ENCODE peak calls at places on chromosome 9, in seven cellular contexts. N is uterus, K is HCT116, I is heart left ventricle, E is stomach, M is NB4, J is upper lobe of left lung. O is an unnamed sample.

GRCh38 chr9:87675906-87676515 is 49.9 kb upstream of the CTSL start:
- DNase-seq in N (no peak), M (no peak), I (no peak), K (no peak), J (peak; percentile 62), E (peak; percentile 44), O (peak; percentile 86)

GRCh38 chr9:124284940-124285441 is 27.2 kb downstream of the NEK6 start:
- DNase-seq in E (no peak), J (no peak), K (no peak), N (peak; percentile 47), I (no peak), M (no peak), O (no peak)

GRCh38 chr9:129486496-129487306 is 134.2 kb downstream of the C9orf50 start:
- DNase-seq in E (peak; percentile 79), J (no peak), I (peak; percentile 84), K (no peak), N (peak; percentile 84), M (no peak), O (peak; percentile 64)

GRCh38 chr9:120344230-120344629 is 235.7 kb downstream of the CDK5RAP2 start:
- DNase-seq in I (no peak), K (peak; percentile 47), J (no peak), M (no peak), E (no peak), N (no peak), O (no peak)

GRCh38 chr9:36976371-36977030 is 57.6 kb downstream of the PAX5 start:
- DNase-seq in K (no peak), E (no peak), I (peak; percentile 9), M (no peak), J (no peak), N (no peak), O (no peak)

GRCh38 chr9:129141066-129142041 is 30.1 kb downstream of the PTPA start:
- DNase-seq in M (peak; percentile 88), K (no peak), J (peak; percentile 49), I (no peak), N (peak; percentile 65), E (peak; percentile 70), O (peak; percentile 44)

GRCh38 chr9:87853843-87854242 is 28.8 kb upstream of the SPATA31E1 start:
- DNase-seq in K (no peak), I (no peak), J (no peak), N (no peak), M (no peak), E (no peak), O (no peak)

GRCh38 chr9:68637020-68637419 is 68.0 kb upstream of the PIP5K1B start:
- DNase-seq in N (no peak), K (no peak), J (no peak), I (no peak), M (no peak), E (peak; percentile 30), O (no peak)

GRCh38 chr9:100573655-100574260 is 4.1 kb upstream of the CAVIN4 start:
- DNase-seq in E (no peak), K (no peak), I (no peak), N (no peak), M (no peak), J (no peak), O (no peak)

GRCh38 chr9:110152704-110153374 is 55.1 kb downstream of the C9orf152 start:
- DNase-seq in I (no peak), M (peak; percentile 82), J (no peak), N (no peak), E (no peak), K (peak; percentile 27), O (no peak)

GRCh38 chr9:112844771-112845542 is 45.7 kb downstream of the SLC46A2 start:
- DNase-seq in J (peak; percentile 89), K (peak; percentile 51), M (peak; percentile 77), I (peak; percentile 87), N (peak; percentile 83), E (peak; percentile 84), O (peak; percentile 73)

GRCh38 chr9:112174965-112175795 is at the start of gene SUSD1:
- DNase-seq in K (no peak), J (peak; percentile 91), I (peak; percentile 85), N (peak; percentile 20), M (peak; percentile 78), E (peak; percentile 38), O (peak; percentile 28)

GRCh38 chr9:16058131-16058549 is 505.3 kb downstream of the CCDC171 start:
- DNase-seq in K (no peak), I (no peak), N (no peak), M (peak; percentile 28), J (no peak), E (no peak), O (no peak)

GRCh38 chr9:121268598-121269029 is 652 bp downstream of the GSN start:
- DNase-seq in E (no peak), I (no peak), J (no peak), K (no peak), N (no peak), M (peak; percentile 58), O (no peak)

GRCh38 chr9:38175423-38175822 is 106.4 kb upstream of the SHB start:
- DNase-seq in I (no peak), N (no peak), J (no peak), E (no peak), M (no peak), K (no peak), O (no peak)

GRCh38 chr9:132055756-132056155 is 23.9 kb downstream of the MED27 start:
- DNase-seq in K (no peak), N (no peak), I (no peak), M (no peak), E (no peak), J (no peak), O (no peak)

GRCh38 chr9:108125541-108125940 is 636.0 kb upstream of the KLF4 start:
- DNase-seq in E (no peak), J (no peak), M (peak; percentile 54), I (no peak), N (no peak), K (no peak), O (no peak)

GRCh38 chr9:33133186-33133585 is 34.0 kb downstream of the B4GALT1 start:
- DNase-seq in K (no peak), I (no peak), E (no peak), M (no peak), J (no peak), N (no peak), O (no peak)

GRCh38 chr9:135714242-135715055 is 12.5 kb downstream of the KCNT1 start:
- DNase-seq in E (no peak), M (no peak), I (no peak), K (no peak), J (peak; percentile 84), N (no peak), O (peak; percentile 13)

GRCh38 chr9:133100518-133101355 is 20.3 kb downstream of the RALGDS start:
- DNase-seq in N (no peak), J (no peak), I (no peak), K (no peak), E (no peak), M (no peak), O (no peak)

GRCh38 chr9:79583957-79584654 is 12.3 kb downstream of the TLE4 start:
- DNase-seq in E (no peak), I (peak; percentile 72), M (peak; percentile 90), J (no peak), K (no peak), N (no peak), O (no peak)

GRCh38 chr9:91948423-91949292 is 1.4 kb downstream of the ROR2 start:
- DNase-seq in E (peak; percentile 76), N (peak; percentile 74), I (no peak), K (peak; percentile 65), J (peak; percentile 89), M (peak; percentile 90), O (peak; percentile 79)
- TF ChIP-seq CTCF in E (peak; percentile 36), N (peak; percentile 20), I (no peak), K (peak; percentile 38), J (no peak), M (no peak), O (peak; percentile 41)

GRCh38 chr9:72844440-72844768 is 108.4 kb downstream of the ALDH1A1 start:
- DNase-seq in K (no peak), N (no peak), E (no peak), J (no peak), I (no peak), M (no peak), O (no peak)
- TF ChIP-seq POLR2A in K (no peak), N (no peak), E (no peak), J (no peak), I (no peak), M (no peak), O (no peak)

GRCh38 chr9:106019702-106020101 is 325.4 kb downstream of the TMEM38B start:
- DNase-seq in E (no peak), M (no peak), I (no peak), J (no peak), K (no peak), N (no peak), O (no peak)

GRCh38 chr9:106023455-106023854 is 329.1 kb downstream of the TMEM38B start:
- DNase-seq in K (no peak), J (no peak), M (no peak), E (no peak), I (no peak), N (no peak), O (no peak)

DNA sequence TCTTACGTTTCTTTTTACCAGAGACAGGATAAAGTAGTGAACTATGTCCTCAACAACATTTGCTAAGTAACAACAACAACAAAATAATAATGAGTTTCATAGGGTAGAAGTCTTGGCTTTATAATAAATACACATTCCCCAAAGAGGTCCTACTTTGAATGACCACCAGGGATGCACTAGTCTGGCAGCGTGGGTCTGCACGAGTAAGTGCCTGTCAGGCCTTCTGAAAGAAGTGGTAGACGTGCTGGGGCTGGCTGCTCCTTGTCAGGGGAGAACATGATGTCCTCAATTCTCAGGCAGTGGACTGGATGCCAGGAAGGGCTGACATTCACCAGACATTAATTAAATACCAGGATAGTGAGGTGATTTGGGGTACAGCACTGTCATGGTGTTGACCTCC is 331.1 kb downstream of the TMEM38B start:
- DNase-seq in E (no peak), I (peak; percentile 70), K (no peak), N (no peak), J (no peak), M (peak; percentile 4), O (no peak)
- TF ChIP-seq CTCF in E (no peak), I (no peak), K (peak; percentile 5), N (no peak), J (no peak), M (peak; percentile 3), O (no peak)

GRCh38 chr9:23342296-23342695 is 483.7 kb downstream of the ELAVL2 start:
- DNase-seq in K (no peak), J (no peak), I (no peak), N (no peak), E (no peak), M (no peak), O (no peak)
- TF ChIP-seq POLR2A in K (no peak), J (no peak), I (no peak), N (no peak), E (no peak), M (no peak), O (no peak)

DNA sequence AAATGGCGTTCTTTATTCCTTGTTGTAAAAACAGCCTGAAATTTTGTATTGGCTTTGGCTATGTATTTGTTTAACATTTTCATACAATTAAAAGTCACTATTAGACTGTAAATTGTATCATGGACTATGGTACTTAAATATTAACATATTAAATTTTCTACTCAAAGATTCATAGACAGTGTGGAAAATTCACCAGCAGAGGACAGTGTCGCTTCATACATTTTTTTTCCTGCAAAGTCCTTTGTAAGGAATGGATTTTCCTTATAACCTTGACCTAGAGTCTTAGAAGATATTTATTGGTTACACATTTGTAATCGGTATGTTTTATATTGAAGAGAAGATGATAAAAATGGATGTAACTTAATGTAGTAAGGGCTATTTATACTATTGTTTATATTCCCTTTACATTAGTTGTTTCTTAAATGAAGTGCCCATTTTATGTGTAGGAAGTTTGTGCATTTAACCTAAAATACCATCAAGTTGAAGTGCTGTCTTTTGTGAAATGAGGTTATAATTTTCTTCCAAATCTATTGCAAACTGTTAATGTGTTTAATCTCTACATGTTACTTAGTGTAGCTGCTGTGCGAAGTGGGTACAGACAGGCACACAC is 150.1 kb downstream of the KDM4C start:
- DNase-seq in K (peak; percentile 24), J (no peak), E (no peak), M (peak; percentile 59), N (no peak), I (no peak), O (no peak)
- TF ChIP-seq CTCF in K (peak; percentile 59), J (peak; percentile 40), E (peak; percentile 13), M (peak; percentile 57), N (no peak), I (peak; percentile 61), O (no peak)

O was measured in thyroid gland.